ENCODE peak calls at places on chromosomes 13 and 19, in eight cellular contexts. Y is AG04450, E is aorta, O is substantia nigra, V is MM.1S, M is cardiac muscle cell, J is HCT116, F is spleen. K is an unnamed sample.

GRCh38 chr13:98026457-98026857 is 73.0 kb downstream of the IPO5 start:
- DNase-seq in Y (no peak), E (no peak), O (no peak), V (no peak), M (no peak), J (no peak), F (no peak), K (no peak)

GRCh38 chr19:14479985-14480694 is 5.0 kb upstream of the PTGER1 start:
- DNase-seq in Y (no peak), E (peak), O (no peak), V (peak), M (peak), J (no peak), F (peak), K (no peak)

GRCh38 chr13:44128522-44128921 is 245.1 kb upstream of the SERP2 start:
- DNase-seq in Y (no peak), E (no peak), O (no peak), V (no peak), M (no peak), J (no peak), F (no peak), K (no peak)

GRCh38 chr19:29714371-29714952 is 599 bp downstream of the C19orf12 start:
- DNase-seq in Y (no peak), E (peak), O (no peak), V (no peak), M (no peak), J (no peak), F (no peak), K (no peak)

GRCh38 chr19:31054430-31054829 is 294.8 kb downstream of the TSHZ3 start:
- DNase-seq in Y (peak), E (no peak), O (no peak), V (no peak), M (peak), J (no peak), F (peak), K (peak)

GRCh38 chr13:42991892-42992584 is at the start of gene EPSTI1:
- DNase-seq in Y (no peak), E (peak), O (peak), V (peak), M (peak), J (no peak), F (peak), K (no peak)

GRCh38 chr19:15425321-15425950 is 6.6 kb upstream of the AKAP8L start:
- DNase-seq in Y (no peak), E (no peak), O (no peak), V (no peak), M (no peak), J (no peak), F (no peak), K (no peak)

GRCh38 chr13:104577029-104577820 is 1511.0 kb upstream of the SLC10A2 start:
- DNase-seq in Y (no peak), E (no peak), O (no peak), V (no peak), M (no peak), J (no peak), F (no peak), K (no peak)

GRCh38 chr19:6740589-6741348 is 1.3 kb downstream of the TRIP10 start:
- DNase-seq in Y (no peak), E (peak), O (no peak), V (no peak), M (peak), J (no peak), F (peak), K (no peak)

GRCh38 chr19:17739121-17739875 is 12.0 kb upstream of the FCHO1 start:
- DNase-seq in Y (no peak), E (no peak), O (no peak), V (no peak), M (no peak), J (no peak), F (peak), K (no peak)

GRCh38 chr13:23504188-23504587 is 66.0 kb upstream of the TNFRSF19 start:
- DNase-seq in Y (no peak), E (no peak), O (no peak), V (no peak), M (no peak), J (no peak), F (no peak), K (no peak)

GRCh38 chr13:77492982-77493381 is 42.5 kb upstream of the SCEL start:
- DNase-seq in Y (no peak), E (no peak), O (no peak), V (peak), M (peak), J (peak), F (no peak), K (peak)

GRCh38 chr13:59203855-59204254 is 959.9 kb downstream of the DIAPH3 start:
- DNase-seq in Y (no peak), E (no peak), O (no peak), V (no peak), M (no peak), J (no peak), F (no peak), K (no peak)

GRCh38 chr19:49502866-49503581 is 6.8 kb downstream of the RPS11 start:
- DNase-seq in Y (peak), E (no peak), O (no peak), V (peak), M (peak), J (peak), F (no peak), K (no peak)

GRCh38 chr13:76965759-76966421 is 17.6 kb downstream of the ACOD1 start:
- DNase-seq in Y (peak), E (peak), O (no peak), V (no peak), M (no peak), J (no peak), F (no peak), K (no peak)

GRCh38 chr13:74573654-74574053 is 439.4 kb upstream of the KLF12 start:
- DNase-seq in Y (no peak), E (no peak), O (no peak), V (no peak), M (peak), J (no peak), F (no peak), K (no peak)

DNA sequence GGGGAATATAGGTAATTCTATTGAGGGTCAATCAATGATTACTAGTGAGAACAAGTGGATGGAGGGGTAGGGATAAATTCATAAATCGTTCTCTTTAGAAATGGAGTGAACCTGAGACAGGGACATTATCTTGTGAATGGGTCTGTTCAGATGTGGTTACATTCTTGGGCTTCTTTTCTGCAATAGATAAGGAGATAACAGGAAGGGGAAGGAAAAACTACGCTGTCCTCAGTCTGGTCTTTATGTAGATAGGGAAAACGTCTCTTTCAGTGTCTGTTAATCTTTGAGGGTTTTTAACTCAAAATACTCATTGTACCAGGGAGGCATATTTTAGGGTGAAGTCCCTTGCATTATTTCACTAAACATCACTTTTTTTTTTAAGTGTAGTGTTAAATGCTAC is 266.7 kb upstream of the MAB21L1 start:
- DNase-seq in Y (no peak), E (no peak), O (no peak), V (no peak), M (no peak), J (no peak), F (no peak), K (no peak)
- H3K27ac ChIP-seq in Y (no peak), E (no peak), O (no peak), V (no peak), M (no peak), J (no peak), F (no peak), K (no peak)

GRCh38 chr13:110284809-110285519 is 22.0 kb downstream of the COL4A1 start:
- DNase-seq in Y (no peak), E (no peak), O (no peak), V (no peak), M (no peak), J (no peak), F (no peak), K (no peak)

GRCh38 chr13:110282316-110282841 is 24.6 kb downstream of the COL4A1 start:
- DNase-seq in Y (no peak), E (no peak), O (no peak), V (no peak), M (no peak), J (no peak), F (no peak), K (no peak)

GRCh38 chr13:110285991-110286923 is 20.7 kb downstream of the COL4A1 start:
- DNase-seq in Y (no peak), E (no peak), O (no peak), V (no peak), M (no peak), J (no peak), F (no peak), K (no peak)

GRCh38 chr13:110281736-110282135 is 25.2 kb downstream of the COL4A1 start:
- DNase-seq in Y (no peak), E (no peak), O (no peak), V (no peak), M (no peak), J (no peak), F (no peak), K (no peak)

GRCh38 chr13:110283661-110284516 is 23.1 kb downstream of the COL4A1 start:
- DNase-seq in Y (no peak), E (no peak), O (no peak), V (no peak), M (no peak), J (no peak), F (no peak), K (no peak)
- H3K27ac ChIP-seq in Y (no peak), E (no peak), O (no peak), V (no peak), M (no peak), J (no peak), F (no peak), K (no peak)

GRCh38 chr19:2015611-2015950 is at the start of gene BTBD2:
- DNase-seq in Y (peak), E (no peak), O (peak), V (peak), M (peak), J (peak), F (no peak), K (no peak)
- H3K27ac ChIP-seq in Y (no peak), E (no peak), O (peak), V (no peak), M (no peak), J (peak), F (peak), K (no peak)

GRCh38 chr19:1257475-1258160 is 9.2 kb downstream of the MIDN start:
- DNase-seq in Y (no peak), E (no peak), O (no peak), V (no peak), M (no peak), J (no peak), F (peak), K (no peak)
- H3K27ac ChIP-seq in Y (peak), E (no peak), O (peak), V (no peak), M (peak), J (peak), F (peak), K (peak)

GRCh38 chr13:99894835-99895427 is 76.6 kb downstream of the ZIC5 start:
- DNase-seq in Y (no peak), E (no peak), O (no peak), V (no peak), M (no peak), J (no peak), F (no peak), K (no peak)

GRCh38 chr13:99895428-99895998 is 76.1 kb downstream of the ZIC5 start:
- DNase-seq in Y (no peak), E (no peak), O (no peak), V (no peak), M (no peak), J (no peak), F (no peak), K (no peak)

GRCh38 chr13:99893567-99893966 is 78.0 kb downstream of the ZIC5 start:
- DNase-seq in Y (no peak), E (no peak), O (no peak), V (no peak), M (no peak), J (no peak), F (no peak), K (no peak)

GRCh38 chr13:99892866-99893504 is 78.6 kb downstream of the ZIC5 start:
- DNase-seq in Y (no peak), E (no peak), O (no peak), V (no peak), M (no peak), J (no peak), F (no peak), K (no peak)

DNA sequence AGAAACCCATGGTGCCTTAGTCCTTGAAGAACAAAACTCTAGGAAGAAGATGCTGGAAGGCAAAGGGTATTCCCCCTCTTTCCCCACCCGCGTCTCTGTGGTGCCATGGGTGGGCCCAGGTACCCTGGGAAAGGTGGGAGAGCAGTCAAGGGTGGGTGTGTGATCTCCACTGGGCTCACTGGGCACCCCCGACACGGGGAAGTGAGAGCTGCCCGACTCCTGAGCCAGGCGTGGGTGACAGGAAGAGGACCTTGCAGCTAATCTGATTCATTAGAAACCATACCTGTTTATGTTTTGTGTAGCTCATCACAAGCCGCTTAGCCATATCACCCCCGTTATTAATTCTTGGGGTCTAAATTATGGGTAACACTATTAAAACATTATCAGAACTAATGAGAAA is 77.5 kb downstream of the ZIC5 start:
- DNase-seq in Y (no peak), E (no peak), O (no peak), V (no peak), M (no peak), J (no peak), F (no peak), K (no peak)
- H3K27ac ChIP-seq in Y (no peak), E (no peak), O (no peak), V (no peak), M (no peak), J (no peak), F (no peak), K (no peak)

GRCh38 chr19:33299061-33299665 is 3.2 kb downstream of the CEBPA start:
- DNase-seq in Y (no peak), E (no peak), O (no peak), V (no peak), M (no peak), J (no peak), F (no peak), K (no peak)

GRCh38 chr19:33298146-33298911 is 4.0 kb downstream of the CEBPA start:
- DNase-seq in Y (no peak), E (no peak), O (no peak), V (no peak), M (no peak), J (no peak), F (peak), K (no peak)

GRCh38 chr19:33301011-33301899 is 1.1 kb downstream of the CEBPA start:
- DNase-seq in Y (no peak), E (no peak), O (no peak), V (no peak), M (peak), J (no peak), F (peak), K (no peak)

GRCh38 chr19:33301900-33302174 is 497 bp downstream of the CEBPA start:
- DNase-seq in Y (no peak), E (no peak), O (no peak), V (no peak), M (peak), J (no peak), F (no peak), K (no peak)

GRCh38 chr19:33300016-33300981 is 2.0 kb downstream of the CEBPA start:
- DNase-seq in Y (no peak), E (no peak), O (no peak), V (no peak), M (no peak), J (no peak), F (no peak), K (no peak)
- H3K27ac ChIP-seq in Y (no peak), E (no peak), O (peak), V (no peak), M (no peak), J (no peak), F (no peak), K (no peak)

GRCh38 chr19:57815247-57816075 is 748 bp upstream of the ZNF552 start:
- DNase-seq in Y (no peak), E (no peak), O (no peak), V (no peak), M (no peak), J (no peak), F (no peak), K (no peak)
- H3K27ac ChIP-seq in Y (no peak), E (no peak), O (peak), V (no peak), M (peak), J (no peak), F (peak), K (no peak)

GRCh38 chr19:56120002-56120370 is 1.1 kb downstream of the ZNF787 start:
- DNase-seq in Y (no peak), E (no peak), O (no peak), V (no peak), M (no peak), J (no peak), F (no peak), K (no peak)
- H3K27ac ChIP-seq in Y (peak), E (no peak), O (peak), V (peak), M (peak), J (peak), F (peak), K (peak)

GRCh38 chr19:3981736-3982681 is 3.3 kb downstream of the EEF2 start:
- DNase-seq in Y (no peak), E (no peak), O (no peak), V (no peak), M (no peak), J (no peak), F (peak), K (no peak)
- H3K27ac ChIP-seq in Y (peak), E (no peak), O (no peak), V (no peak), M (no peak), J (peak), F (no peak), K (peak)

K was measured in epithelial cell of prostate.